ENCODE peak calls at places on chromosomes 3 and 15, in eight cellular contexts. S, R, X, Y, M, B, U and F are unnamed samples.
A peak's percentile ranks its signal among the peaks of the same experiment; 100 is the strongest.

GRCh38 chr3:110166791-110167190 is 829.4 kb upstream of the DPPA4 start:
- DNase-seq in Y (no peak), X (no peak), M (no peak), R (no peak), U (no peak), S (no peak), B (no peak), F (no peak)

GRCh38 chr15:78679089-78679511 is 38.1 kb upstream of the CHRNB4 start:
- DNase-seq in X (no peak), M (no peak), Y (no peak), B (no peak), R (no peak), U (no peak), S (no peak), F (no peak)

GRCh38 chr3:101677436-101678286 is 729 bp upstream of the ZBTB11 start:
- DNase-seq in M (no peak), X (no peak), Y (no peak), B (no peak), S (no peak), U (peak; percentile 8), R (no peak), F (peak; percentile 62)

GRCh38 chr15:49984436-49984835 is 134.6 kb downstream of the ATP8B4 start:
- DNase-seq in Y (no peak), U (no peak), S (no peak), X (no peak), M (no peak), B (no peak), R (no peak), F (no peak)

GRCh38 chr15:71103102-71103676 is 12.1 kb upstream of the THSD4 start:
- DNase-seq in Y (no peak), S (no peak), M (peak; percentile 44), R (peak; percentile 26), X (no peak), B (peak; percentile 62), U (no peak), F (no peak)

GRCh38 chr3:186303985-186304384 is 58.0 kb downstream of the DGKG start:
- DNase-seq in Y (no peak), U (no peak), M (no peak), B (no peak), S (no peak), X (no peak), R (no peak), F (no peak)

GRCh38 chr3:151766454-151766853 is 32.7 kb downstream of the AADACL2 start:
- DNase-seq in R (no peak), S (peak; percentile 76), M (no peak), X (no peak), Y (no peak), U (no peak), B (no peak), F (no peak)

GRCh38 chr3:73365756-73366397 is 258.9 kb downstream of the PDZRN3 start:
- DNase-seq in R (no peak), X (peak; percentile 45), U (no peak), B (no peak), Y (no peak), M (peak; percentile 52), S (no peak), F (peak; percentile 80)

GRCh38 chr3:13282528-13282985 is 137.6 kb downstream of the NUP210 start:
- DNase-seq in R (no peak), S (no peak), U (peak; percentile 84), X (no peak), Y (no peak), B (no peak), M (no peak), F (no peak)

GRCh38 chr3:171874251-171874679 is 31.1 kb downstream of the TMEM212 start:
- DNase-seq in R (no peak), B (no peak), U (no peak), S (peak; percentile 14), M (no peak), X (no peak), Y (no peak), F (no peak)
- TF ChIP-seq EP300 in R (no peak), B (no peak), U (peak; percentile 85), S (no peak), M (no peak), X (peak; percentile 70), Y (no peak), F (no peak)

GRCh38 chr3:134363381-134363755 is 10.9 kb downstream of the AMOTL2 start:
- DNase-seq in R (no peak), S (no peak), B (no peak), M (no peak), Y (peak; percentile 57), X (no peak), U (peak; percentile 42), F (no peak)
- H3K4me3 ChIP-seq in R (no peak overlapping the region), S (peak overlapping the region; percentile 31), B (peak overlapping the region; percentile 21), M (peak overlapping the region; percentile 5), Y (peak overlapping the region; percentile 42), X (peak overlapping the region; percentile 26), U (no peak overlapping the region), F (no peak overlapping the region)

GRCh38 chr3:180962530-180962929 is 27.0 kb downstream of the DNAJC19 start:
- DNase-seq in R (no peak), M (no peak), U (no peak), B (no peak), Y (no peak), S (no peak), X (no peak), F (no peak)
- H3K27ac ChIP-seq in R (no peak overlapping the region), M (no peak overlapping the region), U (no peak overlapping the region), B (no peak overlapping the region), Y (no peak overlapping the region), S (no peak overlapping the region), X (no peak overlapping the region), F (no peak overlapping the region)

DNA sequence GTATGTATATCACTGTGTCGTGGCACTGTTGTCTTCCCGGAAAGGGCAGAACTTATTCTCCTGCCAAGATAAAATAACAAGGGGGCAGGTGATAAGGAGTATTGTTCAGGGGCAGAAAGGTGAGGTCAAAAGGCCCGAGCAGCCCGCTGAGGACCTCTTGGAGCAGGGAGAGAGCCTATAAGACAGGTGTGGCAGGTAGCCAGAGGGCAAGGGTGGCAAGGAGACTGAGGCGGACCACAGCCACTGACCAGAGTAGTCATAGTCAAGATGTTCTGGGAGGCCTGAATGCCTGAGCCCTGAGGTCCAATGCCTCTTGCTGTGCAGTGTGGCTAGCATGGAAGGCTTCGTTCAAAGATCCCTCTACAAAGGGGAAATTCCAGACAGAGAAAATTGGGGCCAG is 172.3 kb upstream of the CHRNA7 start:
- DNase-seq in B (no peak), S (no peak), X (no peak), M (no peak), U (no peak), Y (no peak), R (no peak), F (no peak)
- TF ChIP-seq EP300 in B (no peak), S (no peak), X (no peak), M (no peak), U (no peak), Y (no peak), R (no peak), F (no peak)